ENCODE peak calls at places on chromosomes 12 and 14, in six cellular contexts. A is AG04449; P is naive thymus-derived CD4-positive, alpha-beta T cell; K is fibroblast of lung; I is dorsolateral prefrontal cortex; E is brain microvascular endothelial cell. N is an unnamed sample.

GRCh38 chr12:131895640-131896079 is 1.2 kb downstream of the ULK1 start:
- DNase-seq in A (no peak), I (no peak), P (peak), K (no peak), E (no peak), N (no peak)

GRCh38 chr14:62251237-62251636 is 489.0 kb downstream of the SNAPC1 start:
- DNase-seq in I (no peak), P (no peak), E (no peak), A (no peak), K (no peak), N (no peak)

GRCh38 chr14:50542941-50543418 is 10.6 kb upstream of the MAP4K5 start:
- DNase-seq in P (peak), I (no peak), E (peak), K (peak), A (no peak), N (no peak)

GRCh38 chr12:132638541-132639408 is 20.2 kb downstream of the P2RX2 start:
- DNase-seq in A (peak), P (no peak), E (peak), K (peak), I (no peak), N (peak)

GRCh38 chr14:76697246-76697645 is 64.0 kb upstream of the VASH1 start:
- DNase-seq in P (no peak), I (no peak), E (no peak), K (no peak), A (no peak), N (no peak)

GRCh38 chr12:125878483-125878882 is 813.2 kb downstream of the AACS start:
- DNase-seq in I (no peak), K (no peak), E (no peak), P (no peak), A (no peak), N (no peak)

GRCh38 chr14:101288436-101289229 is 272.7 kb upstream of the DIO3 start:
- DNase-seq in I (no peak), A (no peak), K (no peak), P (no peak), E (no peak), N (no peak)

GRCh38 chr12:25546318-25546717 is 6.8 kb downstream of the LMNTD1 start:
- DNase-seq in P (no peak), E (no peak), K (no peak), I (no peak), A (no peak), N (no peak)

GRCh38 chr12:132617822-132618682 is 524 bp upstream of the P2RX2 start:
- DNase-seq in P (no peak), K (no peak), E (no peak), A (no peak), I (no peak), N (no peak)

GRCh38 chr14:22549304-22549962 is 39.6 kb downstream of the DAD1 start:
- DNase-seq in K (no peak), P (no peak), E (no peak), I (no peak), A (no peak), N (no peak)

GRCh38 chr12:46553266-46553665 is 180.7 kb upstream of the SLC38A2 start:
- DNase-seq in E (peak), A (no peak), K (peak), I (no peak), P (no peak), N (peak)

GRCh38 chr14:49966304-49966809 is 73.5 kb downstream of the ARF6 start:
- DNase-seq in P (no peak), I (no peak), A (no peak), E (no peak), K (peak), N (no peak)

GRCh38 chr12:121974026-121974985 is 47.4 kb upstream of the BCL7A start:
- DNase-seq in K (no peak), P (no peak), E (no peak), I (no peak), A (no peak), N (no peak)

GRCh38 chr12:15933751-15934150 is 22.6 kb downstream of the DERA start:
- DNase-seq in A (peak), E (no peak), I (no peak), K (no peak), P (no peak), N (no peak)

GRCh38 chr12:52147367-52147972 is 44.3 kb downstream of the KRT80 start:
- DNase-seq in P (no peak), A (peak), I (no peak), K (peak), E (peak), N (peak)

GRCh38 chr12:109900752-109901580 is 892 bp downstream of the TCHP start:
- DNase-seq in K (peak), I (no peak), P (peak), A (no peak), E (no peak), N (no peak)

GRCh38 chr12:31491819-31492598 is 98.9 kb downstream of the DENND5B start:
- DNase-seq in K (peak), A (no peak), E (peak), I (no peak), P (no peak), N (peak)

GRCh38 chr14:89040080-89040437 is 215.6 kb downstream of the TTC8 start:
- DNase-seq in A (no peak), P (no peak), K (no peak), I (no peak), E (no peak), N (no peak)

GRCh38 chr12:11500222-11500860 is 105.0 kb upstream of the PRB2 start:
- DNase-seq in K (peak), A (no peak), I (peak), P (peak), E (peak), N (peak)

GRCh38 chr14:61321385-61322010 is at the start of gene PRKCH:
- DNase-seq in K (peak), P (peak), E (peak), A (no peak), I (no peak), N (no peak)

GRCh38 chr14:93161411-93161940 is 23.2 kb downstream of the MOAP1 start:
- DNase-seq in I (no peak), P (no peak), A (no peak), E (no peak), K (no peak), N (no peak)

GRCh38 chr14:89543420-89543790 is 126.4 kb upstream of the FOXN3 start:
- DNase-seq in P (no peak), K (peak), I (no peak), E (no peak), A (no peak), N (no peak)

GRCh38 chr12:121614872-121615467 is 11.4 kb upstream of the ORAI1 start:
- DNase-seq in E (no peak), P (no peak), A (no peak), I (no peak), K (peak), N (no peak)

GRCh38 chr14:59482471-59483331 is 1.5 kb downstream of the L3HYPDH start:
- DNase-seq in A (peak), I (no peak), E (peak), K (peak), P (no peak), N (peak)

GRCh38 chr12:89731614-89732013 is 23.0 kb upstream of the ATP2B1 start:
- DNase-seq in K (peak), P (no peak), E (peak), A (no peak), I (no peak), N (peak)

GRCh38 chr12:125983094-125983783 is 918.0 kb downstream of the AACS start:
- DNase-seq in A (no peak), I (peak), K (no peak), E (no peak), P (peak), N (no peak)

GRCh38 chr12:28463396-28463795 is 273.1 kb downstream of the CCDC91 start:
- DNase-seq in P (no peak), A (no peak), I (no peak), E (no peak), K (no peak), N (no peak)

GRCh38 chr14:71362920-71363584 is 455.8 kb downstream of the PCNX1 start:
- DNase-seq in I (no peak), P (no peak), A (no peak), E (peak), K (peak), N (no peak)

GRCh38 chr12:113214938-113215400 is 6.3 kb upstream of the TPCN1 start:
- DNase-seq in E (peak), K (peak), P (no peak), A (peak), I (no peak), N (peak)

GRCh38 chr12:131211279-131211938 is 257.7 kb downstream of the ADGRD1 start:
- DNase-seq in K (no peak), P (no peak), I (no peak), E (no peak), A (no peak), N (no peak)

GRCh38 chr12:124995200-124995961 is 1.9 kb downstream of the BRI3BP start:
- DNase-seq in K (no peak), I (no peak), P (no peak), E (no peak), A (no peak), N (no peak)

GRCh38 chr12:103538397-103538796 is 42.6 kb upstream of the C12orf42 start:
- DNase-seq in I (no peak), K (no peak), P (no peak), A (no peak), E (no peak), N (no peak)

GRCh38 chr12:5376591-5377207 is 55.2 kb upstream of the NTF3 start:
- DNase-seq in I (no peak), A (no peak), E (no peak), K (no peak), P (no peak), N (no peak)

GRCh38 chr12:123126294-123127144 is 24.4 kb downstream of the PITPNM2 start:
- DNase-seq in I (no peak), E (peak), A (peak), P (no peak), K (peak), N (peak)

GRCh38 chr14:24904533-24904932 is 145.4 kb downstream of the STXBP6 start:
- DNase-seq in A (no peak), P (no peak), K (no peak), E (no peak), I (no peak), N (no peak)

GRCh38 chr14:24903337-24903736 is 146.6 kb downstream of the STXBP6 start:
- DNase-seq in I (no peak), K (peak), E (no peak), P (no peak), A (no peak), N (no peak)

GRCh38 chr14:24895622-24896021 is 154.3 kb downstream of the STXBP6 start:
- DNase-seq in E (no peak), A (no peak), P (no peak), K (no peak), I (no peak), N (no peak)

GRCh38 chr14:24897793-24898192 is 152.2 kb downstream of the STXBP6 start:
- DNase-seq in P (no peak), K (no peak), A (no peak), E (no peak), I (no peak), N (no peak)

DNA sequence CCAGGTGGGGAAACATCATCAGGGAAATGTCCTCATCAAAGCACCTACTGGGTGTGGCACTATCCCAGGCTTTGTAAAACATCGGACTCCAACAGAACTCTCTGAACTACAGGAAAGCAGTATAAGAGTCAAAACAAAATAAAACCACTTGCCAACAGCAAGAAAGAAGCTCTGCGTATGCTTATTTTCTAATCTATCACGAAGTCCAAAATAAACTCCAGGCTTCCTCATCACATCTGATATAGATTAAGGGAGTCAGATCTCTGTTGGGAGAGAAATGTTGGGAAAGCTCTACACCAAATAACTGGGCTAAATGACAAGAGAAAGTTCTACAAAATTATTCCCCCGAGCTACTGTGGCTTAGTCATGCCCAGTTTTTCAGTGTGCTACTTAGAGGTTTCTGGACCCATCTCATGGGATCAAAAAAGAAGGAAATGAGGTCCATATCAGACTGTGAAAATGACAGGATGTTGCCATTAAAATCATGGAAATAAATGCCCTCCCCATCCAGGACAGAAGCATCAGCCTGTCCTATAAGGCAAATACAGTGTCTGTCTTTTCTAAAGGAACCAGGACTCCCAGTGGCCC is 149.6 kb downstream of the STXBP6 start:
- DNase-seq in K (peak), A (no peak), P (no peak), I (no peak), E (no peak), N (peak)
- H3K4me3 ChIP-seq in K (peak), A (no peak), P (no peak), I (peak), E (no peak), N (no peak)

GRCh38 chr12:75209782-75210138 is at the start of gene KCNC2:
- DNase-seq in I (no peak), K (no peak), A (no peak), P (no peak), E (no peak), N (no peak)
- H3K4me3 ChIP-seq in I (peak), K (peak), A (no peak), P (no peak), E (peak), N (peak)

DNA sequence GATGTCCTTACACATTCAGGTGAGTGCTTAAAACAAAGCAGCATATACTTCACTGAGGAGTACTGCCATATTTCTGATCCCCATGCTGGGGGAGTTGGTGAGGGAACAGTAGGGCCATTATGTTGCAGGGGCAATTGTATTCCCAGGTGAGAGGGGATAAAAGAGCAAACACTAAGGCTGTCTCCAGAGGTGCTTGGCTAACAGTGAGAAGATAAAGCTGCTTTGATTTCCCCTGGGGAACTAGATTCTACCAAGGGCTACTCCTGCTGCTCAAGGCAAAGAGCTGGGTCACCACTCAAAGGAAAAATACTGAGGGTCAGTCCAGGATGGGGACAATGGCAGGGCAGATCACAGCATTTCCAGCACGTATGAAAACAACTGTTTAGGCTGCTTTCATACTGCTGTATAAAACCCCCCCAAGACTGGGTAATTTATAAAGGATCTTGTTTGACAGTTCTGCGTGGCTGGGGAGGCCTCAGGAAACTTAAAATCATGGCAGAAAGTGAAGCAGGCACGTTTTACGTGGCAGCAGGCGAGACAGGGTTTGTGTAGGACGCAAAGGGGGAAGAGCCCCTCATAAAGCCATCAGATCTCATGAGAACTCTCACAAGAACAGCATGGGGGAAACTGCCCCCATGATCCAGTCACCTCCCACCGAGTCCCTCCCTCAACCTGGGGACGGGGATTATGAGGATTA is 47.8 kb upstream of the OR5AU1 start:
- DNase-seq in A (no peak), P (no peak), K (no peak), I (no peak), E (no peak), N (no peak)
- H3K4me3 ChIP-seq in A (no peak), P (no peak), K (no peak), I (no peak), E (no peak), N (no peak)

GRCh38 chr12:48853228-48853688 is 1.3 kb upstream of the DDX23 start:
- DNase-seq in I (peak), P (peak), A (peak), K (peak), E (peak), N (peak)
- H3K4me3 ChIP-seq in I (peak), P (peak), A (peak), K (peak), E (peak), N (peak)

GRCh38 chr14:100071545-100071944 is 6.3 kb downstream of the EVL start:
- DNase-seq in P (no peak), K (no peak), A (no peak), E (no peak), I (no peak), N (no peak)
- H3K4me3 ChIP-seq in P (peak), K (no peak), A (no peak), E (no peak), I (no peak), N (no peak)

GRCh38 chr12:56721721-56722120 is 3.4 kb downstream of the NACA start:
- DNase-seq in A (no peak), P (no peak), I (no peak), K (no peak), E (no peak), N (no peak)
- H3K4me3 ChIP-seq in A (no peak), P (no peak), I (peak), K (peak), E (peak), N (peak)

GRCh38 chr14:103530390-103530789 is 1.4 kb downstream of the TRMT61A start:
- DNase-seq in A (no peak), I (no peak), K (no peak), E (no peak), P (no peak), N (no peak)
- H3K4me3 ChIP-seq in A (peak), I (peak), K (peak), E (no peak), P (no peak), N (peak)

GRCh38 chr12:80778005-80778541 is 61.4 kb downstream of the MYF5 start:
- DNase-seq in I (no peak), A (peak), E (peak), K (peak), P (no peak), N (peak)
- H3K4me3 ChIP-seq in I (no peak), A (no peak), E (no peak), K (no peak), P (no peak), N (no peak)

N was measured in skeletal muscle cell.